ENCODE peak calls at places on chromosomes 4 and X, in ten cellular contexts. M is fibroblast of pulmonary artery; C is CD8-positive, alpha-beta memory T cell; Z is stimulated activated CD4-positive, alpha-beta T cell treated with anti-CD3 and anti-CD28 coated beads, Interleukin-1b, Interleukin-23, amount 100 ng/mL, for 1 hour; S is activated CD8-positive, alpha-beta memory T cell treated with anti-CD3 and anti-CD28 coated beads, Interleukin-2, amount 50 U/mL, for 4 hours; T is colonic mucosa; D is amniotic stem cell; L is SK-MEL-5; N is activated CD4-positive, alpha-beta T cell treated with anti-CD3 and anti-CD28 coated beads, Interleukin-2, amount 10 ng/mL, durations not matched to agents 7 days and 5 days; A is HEK293T. B is an unnamed sample.

GRCh38 chr4:138897818-138898226 is 117.8 kb upstream of the NOCT start:
- DNase-seq in T (no peak), C (no peak), A (no peak), Z (no peak), M (peak; percentile 58), D (peak; percentile 26), L (no peak), N (no peak), S (no peak), B (no peak)

GRCh38 chr4:156538651-156539285 is 432.8 kb downstream of the PDGFC start:
- DNase-seq in M (no peak), A (no peak), D (no peak), C (no peak), Z (no peak), T (no peak), S (no peak), N (no peak), L (no peak), B (no peak)

GRCh38 chr4:51845736-51846135 is 2.8 kb downstream of the DCUN1D4 start:
- DNase-seq in S (no peak), M (peak; percentile 24), N (no peak), Z (no peak), A (no peak), L (no peak), T (no peak), D (no peak), C (no peak), B (no peak)

GRCh38 chrX:9517062-9517461 is 52.2 kb downstream of the TBL1X start:
- DNase-seq in Z (no peak), N (no peak), D (no peak), A (no peak), S (no peak), M (no peak), L (no peak), T (no peak), C (no peak), B (no peak)

GRCh38 chrX:1300449-1300848 is 31.8 kb downstream of the CSF2RA start:
- DNase-seq in L (no peak), A (no peak), D (no peak), T (no peak), N (no peak), C (no peak), M (no peak), S (no peak), Z (no peak), B (no peak)

GRCh38 chrX:17842769-17843525 is 18.2 kb downstream of the RAI2 start:
- DNase-seq in A (no peak), L (no peak), Z (no peak), D (no peak), C (no peak), S (no peak), T (no peak), N (no peak), M (peak; percentile 6), B (no peak)

GRCh38 chr4:133484287-133484686 is 335.2 kb downstream of the PCDH10 start:
- DNase-seq in T (no peak), D (no peak), C (no peak), Z (no peak), N (no peak), M (no peak), A (no peak), L (no peak), S (no peak), B (no peak)

GRCh38 chr4:76571274-76571673 is 136.2 kb downstream of the SHROOM3 start:
- DNase-seq in C (no peak), A (no peak), D (no peak), M (no peak), S (no peak), L (no peak), Z (no peak), T (no peak), N (no peak), B (no peak)

GRCh38 chr4:1800805-1801204 is 7.7 kb downstream of the FGFR3 start:
- DNase-seq in N (no peak), L (no peak), M (no peak), Z (no peak), D (no peak), S (no peak), A (no peak), T (no peak), C (no peak), B (no peak)

GRCh38 chrX:140526138-140526537 is 21.3 kb upstream of the SOX3 start:
- DNase-seq in N (no peak), Z (no peak), C (no peak), L (no peak), M (peak; percentile 1), A (no peak), S (no peak), D (no peak), T (no peak), B (no peak)

GRCh38 chr4:64230709-64231310 is 178.4 kb downstream of the TECRL start:
- DNase-seq in S (no peak), A (no peak), Z (no peak), M (peak; percentile 6), T (no peak), L (peak; percentile 4), N (no peak), C (no peak), D (no peak), B (no peak)

GRCh38 chr4:53653484-53654053 is 62.3 kb upstream of the LNX1 start:
- DNase-seq in C (no peak), L (peak; percentile 33), N (no peak), A (no peak), D (no peak), T (peak; percentile 59), Z (no peak), M (peak; percentile 29), S (no peak), B (no peak)

GRCh38 chr4:141314627-141315026 is 93.9 kb downstream of the ZNF330 start:
- DNase-seq in N (no peak), Z (no peak), M (no peak), A (no peak), L (no peak), T (no peak), S (no peak), C (no peak), D (no peak), B (no peak)

GRCh38 chr4:55830741-55831140 is 11.2 kb downstream of the EXOC1L start:
- DNase-seq in D (no peak), A (no peak), C (no peak), T (no peak), Z (no peak), M (no peak), L (no peak), N (no peak), S (no peak), B (no peak)

GRCh38 chrX:81868979-81869378 is 667.1 kb downstream of the SH3BGRL start:
- DNase-seq in Z (no peak), D (no peak), S (no peak), T (no peak), M (no peak), A (no peak), C (no peak), L (no peak), N (no peak), B (no peak)

GRCh38 chr4:26431461-26432165 is 58.7 kb downstream of the CCKAR start:
- DNase-seq in T (no peak), L (no peak), A (no peak), C (no peak), S (no peak), D (no peak), N (no peak), Z (no peak), M (no peak), B (no peak)

GRCh38 chrX:40887476-40887875 is 152.1 kb upstream of the MED14 start:
- DNase-seq in D (no peak), S (no peak), Z (no peak), N (no peak), C (no peak), L (no peak), A (no peak), T (no peak), M (no peak), B (no peak)

GRCh38 chrX:138897621-138898492 is 186.3 kb upstream of the FGF13 start:
- DNase-seq in Z (no peak), L (no peak), C (no peak), D (no peak), T (no peak), M (no peak), S (no peak), N (no peak), A (no peak), B (no peak)

GRCh38 chr4:101774807-101775206 is 15.7 kb upstream of the BANK1 start:
- DNase-seq in N (no peak), Z (no peak), M (peak; percentile 79), L (no peak), A (no peak), S (no peak), C (no peak), T (no peak), D (peak; percentile 63), B (no peak)

GRCh38 chr4:120960868-120961267 is 38.3 kb upstream of the PRDM5 start:
- DNase-seq in M (no peak), T (peak; percentile 41), L (no peak), C (no peak), D (no peak), S (no peak), N (no peak), Z (no peak), A (no peak), B (no peak)

GRCh38 chr4:38723726-38724506 is 58.9 kb downstream of the TLR10 start:
- DNase-seq in S (no peak), M (peak; percentile 56), N (no peak), A (no peak), L (no peak), T (peak; percentile 65), Z (no peak), D (no peak), C (no peak), B (no peak)

GRCh38 chr4:59223292-59223941 is 1976.7 kb upstream of the ADGRL3 start:
- DNase-seq in L (no peak), M (no peak), C (no peak), N (no peak), S (no peak), T (no peak), Z (no peak), D (no peak), A (no peak), B (no peak)

GRCh38 chrX:153782324-153782723 is 1.5 kb downstream of the SRPK3 start:
- DNase-seq in D (no peak), S (no peak), C (no peak), Z (no peak), M (no peak), N (no peak), T (no peak), A (no peak), L (peak; percentile 22), B (no peak)

GRCh38 chrX:122220644-122221373 is 963.3 kb upstream of the GRIA3 start:
- DNase-seq in T (no peak), Z (no peak), S (no peak), C (no peak), L (no peak), D (no peak), A (no peak), N (no peak), M (no peak), B (no peak)

GRCh38 chrX:48902776-48903175 is 5.0 kb downstream of the PQBP1 start:
- DNase-seq in S (no peak), M (no peak), L (no peak), C (no peak), N (no peak), T (no peak), A (no peak), D (no peak), Z (no peak), B (no peak)

GRCh38 chrX:28158019-28158777 is 176.9 kb upstream of the DCAF8L1 start:
- DNase-seq in L (no peak), Z (no peak), D (no peak), S (no peak), M (no peak), T (no peak), A (no peak), C (no peak), N (no peak), B (no peak)

GRCh38 chrX:2708601-2709200 is 17.6 kb downstream of the CD99 start:
- DNase-seq in S (no peak), T (no peak), D (no peak), N (no peak), L (no peak), C (no peak), A (no peak), Z (no peak), M (no peak), B (no peak)

GRCh38 chrX:46730765-46731164 is 28.2 kb downstream of the SLC9A7 start:
- DNase-seq in D (no peak), L (no peak), A (no peak), N (no peak), Z (no peak), C (no peak), M (no peak), S (no peak), T (no peak), B (no peak)